ENCODE peak calls at places on chromosome 22, in seven cellular contexts. N, I, C, D, Z, K and M are unnamed samples. For H3K9me3, the result is how much of the 10 kb centered on the place peaks cover.

GRCh38 chr22:20099099-20099711 is 16.7 kb upstream of the RANBP1 start:
- DNase-seq in N (no peak), I (no peak), C (peak), D (no peak), Z (no peak), K (no peak), M (no peak)

GRCh38 chr22:44648821-44649566 is 53.0 kb upstream of the PRR5 start:
- DNase-seq in N (no peak), I (peak), C (peak), D (no peak), Z (no peak), K (no peak), M (no peak)

GRCh38 chr22:25564979-25565677 is 653 bp downstream of the GRK3 start:
- DNase-seq in N (peak), I (peak), C (peak), D (no peak), Z (no peak), K (peak), M (no peak)

GRCh38 chr22:45207981-45208664 is 32.6 kb downstream of the KIAA0930 start:
- DNase-seq in N (no peak), I (peak), C (no peak), D (no peak), Z (no peak), K (peak), M (no peak)

GRCh38 chr22:37333724-37334460 is 51.6 kb downstream of the CYTH4 start:
- DNase-seq in N (no peak), I (no peak), C (no peak), D (no peak), Z (no peak), K (no peak), M (no peak)

GRCh38 chr22:33986954-33987353 is 66.7 kb upstream of the LARGE1 start:
- DNase-seq in N (no peak), I (no peak), C (no peak), D (no peak), Z (no peak), K (no peak), M (no peak)

GRCh38 chr22:26476705-26477340 is 6.8 kb downstream of the HPS4 start:
- DNase-seq in N (no peak), I (no peak), C (no peak), D (no peak), Z (no peak), K (no peak), M (no peak)

GRCh38 chr22:32836286-32836859 is 34.9 kb downstream of the TIMP3 start:
- DNase-seq in N (no peak), I (no peak), C (no peak), D (no peak), Z (no peak), K (no peak), M (no peak)

GRCh38 chr22:35634981-35635540 is 13.2 kb upstream of the APOL6 start:
- DNase-seq in N (no peak), I (no peak), C (no peak), D (no peak), Z (no peak), K (no peak), M (no peak)

GRCh38 chr22:29782061-29782845 is 15.1 kb downstream of the UQCR10 start:
- DNase-seq in N (no peak), I (peak), C (peak), D (no peak), Z (no peak), K (peak), M (no peak)

GRCh38 chr22:33853200-33854097 is 66.8 kb downstream of the LARGE1 start:
- DNase-seq in N (no peak), I (no peak), C (peak), D (no peak), Z (peak), K (peak), M (no peak)

GRCh38 chr22:40446203-40446602 is 75.8 kb downstream of the SGSM3 start:
- DNase-seq in N (no peak), I (no peak), C (no peak), D (no peak), Z (no peak), K (no peak), M (no peak)

GRCh38 chr22:30202531-30203006 is 44.0 kb downstream of the LIF start:
- DNase-seq in N (no peak), I (no peak), C (peak), D (no peak), Z (no peak), K (peak), M (no peak)

GRCh38 chr22:18947905-18948304 is 11.8 kb upstream of the PRODH start:
- DNase-seq in N (no peak), I (no peak), C (peak), D (no peak), Z (peak), K (no peak), M (no peak)

GRCh38 chr22:36184433-36185035 is 17.1 kb downstream of the APOL4 start:
- DNase-seq in N (no peak), I (no peak), C (peak), D (no peak), Z (no peak), K (no peak), M (no peak)

GRCh38 chr22:46090051-46090591 is 60.2 kb upstream of the PPARA start:
- DNase-seq in N (no peak), I (peak), C (peak), D (no peak), Z (peak), K (peak), M (no peak)

GRCh38 chr22:20571531-20572007 is 64.2 kb downstream of the MED15 start:
- DNase-seq in N (peak), I (no peak), C (no peak), D (peak), Z (no peak), K (peak), M (peak)

GRCh38 chr22:42330953-42331525 is 60.6 kb upstream of the TCF20 start:
- DNase-seq in N (no peak), I (no peak), C (no peak), D (no peak), Z (no peak), K (peak), M (no peak)

GRCh38 chr22:21865041-21865440 is 2.4 kb downstream of the MAPK1 start:
- DNase-seq in N (no peak), I (no peak), C (peak), D (no peak), Z (no peak), K (peak), M (no peak)

GRCh38 chr22:38935023-38935422 is 22.4 kb upstream of the APOBEC3A start:
- DNase-seq in N (no peak), I (peak), C (peak), D (no peak), Z (no peak), K (peak), M (no peak)

GRCh38 chr22:44618400-44618799 is 83.6 kb upstream of the PRR5 start:
- DNase-seq in N (no peak), I (peak), C (no peak), D (no peak), Z (no peak), K (no peak), M (no peak)

GRCh38 chr22:29030016-29030617 is 31.5 kb downstream of the C22orf31 start:
- DNase-seq in N (no peak), I (no peak), C (no peak), D (peak), Z (no peak), K (peak), M (no peak)

GRCh38 chr22:39818050-39818449 is 75.5 kb downstream of the ENTHD1 start:
- DNase-seq in N (no peak), I (no peak), C (no peak), D (no peak), Z (no peak), K (no peak), M (no peak)

GRCh38 chr22:20432244-20432686 is 5.4 kb downstream of the SCARF2 start:
- DNase-seq in N (no peak), I (peak), C (no peak), D (no peak), Z (no peak), K (no peak), M (no peak)

GRCh38 chr22:19514831-19515565 is 9.2 kb downstream of the CLDN5 start:
- DNase-seq in N (no peak), I (no peak), C (no peak), D (no peak), Z (no peak), K (no peak), M (no peak)

GRCh38 chr22:41531736-41532477 is 12.4 kb downstream of the POLR3H start:
- DNase-seq in N (no peak), I (no peak), C (no peak), D (no peak), Z (no peak), K (no peak), M (no peak)

GRCh38 chr22:33030923-33031525 is 27.2 kb downstream of the SYN3 start:
- DNase-seq in N (no peak), I (no peak), C (no peak), D (no peak), Z (no peak), K (no peak), M (no peak)

GRCh38 chr22:21038405-21038804 is 6.0 kb upstream of the SLC7A4 start:
- DNase-seq in N (no peak), I (no peak), C (peak), D (no peak), Z (no peak), K (no peak), M (no peak)

GRCh38 chr22:39970742-39971141 is 10.5 kb downstream of the TMA7B start:
- DNase-seq in N (no peak), I (no peak), C (no peak), D (no peak), Z (no peak), K (no peak), M (no peak)

GRCh38 chr22:27372969-27373670 is 428.4 kb downstream of the MN1 start:
- DNase-seq in N (no peak), I (no peak), C (peak), D (peak), Z (no peak), K (peak), M (no peak)

GRCh38 chr22:21818487-21819182 is 48.8 kb downstream of the MAPK1 start:
- DNase-seq in N (no peak), I (no peak), C (no peak), D (no peak), Z (no peak), K (no peak), M (no peak)

GRCh38 chr22:25746012-25746373 is 4.0 kb downstream of the MYO18B start:
- DNase-seq in N (no peak), I (no peak), C (no peak), D (no peak), Z (no peak), K (no peak), M (no peak)

GRCh38 chr22:28497188-28497587 is 182.5 kb downstream of the TTC28 start:
- DNase-seq in N (no peak), I (no peak), C (no peak), D (no peak), Z (no peak), K (no peak), M (no peak)

GRCh38 chr22:30245985-30246901 is at the start of gene LIF:
- DNase-seq in N (peak), I (no peak), C (peak), D (no peak), Z (no peak), K (peak), M (peak)

GRCh38 chr22:42236848-42237247 is 33.6 kb downstream of the TCF20 start:
- DNase-seq in N (no peak), I (no peak), C (no peak), D (no peak), Z (no peak), K (no peak), M (no peak)

GRCh38 chr22:30582788-30583575 is 8.5 kb upstream of the GAL3ST1 start:
- DNase-seq in N (no peak), I (no peak), C (no peak), D (no peak), Z (no peak), K (no peak), M (no peak)

GRCh38 chr22:20071524-20071972 is 8.5 kb upstream of the DGCR8 start:
- DNase-seq in N (no peak), I (no peak), C (no peak), D (no peak), Z (no peak), K (no peak), M (no peak)

GRCh38 chr22:50576070-50576469 is 2.2 kb downstream of the CPT1B start:
- DNase-seq in N (no peak), I (no peak), C (no peak), D (no peak), Z (no peak), K (peak), M (no peak)

GRCh38 chr22:29842740-29843139 is 4.7 kb upstream of the ASCC2 start:
- DNase-seq in N (no peak), I (no peak), C (peak), D (no peak), Z (no peak), K (no peak), M (no peak)

GRCh38 chr22:47929646-47930185 is 1167.3 kb downstream of the TBC1D22A start:
- DNase-seq in N (no peak), I (no peak), C (no peak), D (no peak), Z (no peak), K (no peak), M (no peak)

GRCh38 chr22:47928626-47929025 is 1166.2 kb downstream of the TBC1D22A start:
- DNase-seq in N (no peak), I (no peak), C (no peak), D (no peak), Z (no peak), K (no peak), M (no peak)

GRCh38 chr22:47923011-47923427 is 1160.6 kb downstream of the TBC1D22A start:
- DNase-seq in N (no peak), I (no peak), C (no peak), D (no peak), Z (no peak), K (no peak), M (no peak)

GRCh38 chr22:47929073-47929472 is 1166.6 kb downstream of the TBC1D22A start:
- DNase-seq in N (no peak), I (no peak), C (no peak), D (no peak), Z (no peak), K (no peak), M (no peak)

GRCh38 chr22:47927811-47928210 is 1165.4 kb downstream of the TBC1D22A start:
- DNase-seq in N (no peak), I (no peak), C (no peak), D (no peak), Z (no peak), K (no peak), M (no peak)
- H3K9me3 ChIP-seq in N (under half), I (under half), C (under half), D (under half), Z (under half), K (under half), M (under half)

DNA sequence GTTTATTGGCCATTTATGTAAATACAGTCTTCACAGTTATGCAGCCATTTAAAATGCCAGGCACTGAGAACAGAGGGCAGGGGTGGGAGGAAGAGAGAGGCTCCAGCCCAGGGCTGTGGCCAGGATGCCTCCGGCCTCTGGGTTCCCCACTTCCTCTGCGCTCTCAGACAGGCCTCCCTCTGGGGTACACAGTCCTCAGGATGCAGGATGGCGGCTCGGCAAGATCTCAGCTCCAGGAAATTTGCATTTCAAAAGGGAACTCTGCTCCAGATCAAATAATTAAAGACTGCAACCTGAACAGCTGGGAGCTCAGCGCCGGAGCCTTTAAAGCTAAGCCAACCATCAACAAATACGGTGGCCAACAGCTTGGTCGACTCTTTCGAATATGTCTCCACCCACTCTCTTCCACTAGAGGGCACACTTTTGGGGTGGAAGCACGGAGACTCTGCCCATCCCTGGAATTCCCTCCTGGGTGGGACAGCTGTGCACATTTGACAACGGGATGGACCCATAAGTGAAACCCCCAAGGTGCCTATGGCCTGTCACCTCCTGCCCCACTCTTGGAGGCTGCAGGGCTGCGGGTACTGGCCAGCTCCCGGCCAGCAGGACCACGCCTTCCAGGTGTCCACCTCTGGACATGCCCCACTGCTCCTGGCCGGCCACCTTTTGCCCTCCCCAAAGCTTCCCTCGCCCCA is 1044.7 kb downstream of the BRD1 start:
- DNase-seq in N (no peak), I (no peak), C (no peak), D (peak), Z (peak), K (no peak), M (no peak)
- H3K9me3 ChIP-seq in N (under half), I (under half), C (under half), D (under half), Z (under half), K (under half), M (under half)

GRCh38 chr22:47355776-47356432 is 593.5 kb downstream of the TBC1D22A start:
- DNase-seq in N (no peak), I (no peak), C (no peak), D (no peak), Z (no peak), K (no peak), M (no peak)

GRCh38 chr22:47357086-47357485 is 594.6 kb downstream of the TBC1D22A start:
- DNase-seq in N (no peak), I (no peak), C (no peak), D (no peak), Z (no peak), K (no peak), M (no peak)

GRCh38 chr22:47357493-47357892 is 595.0 kb downstream of the TBC1D22A start:
- DNase-seq in N (no peak), I (no peak), C (no peak), D (no peak), Z (no peak), K (no peak), M (no peak)

GRCh38 chr22:47355388-47355725 is 592.9 kb downstream of the TBC1D22A start:
- DNase-seq in N (no peak), I (no peak), C (no peak), D (no peak), Z (no peak), K (no peak), M (no peak)

DNA sequence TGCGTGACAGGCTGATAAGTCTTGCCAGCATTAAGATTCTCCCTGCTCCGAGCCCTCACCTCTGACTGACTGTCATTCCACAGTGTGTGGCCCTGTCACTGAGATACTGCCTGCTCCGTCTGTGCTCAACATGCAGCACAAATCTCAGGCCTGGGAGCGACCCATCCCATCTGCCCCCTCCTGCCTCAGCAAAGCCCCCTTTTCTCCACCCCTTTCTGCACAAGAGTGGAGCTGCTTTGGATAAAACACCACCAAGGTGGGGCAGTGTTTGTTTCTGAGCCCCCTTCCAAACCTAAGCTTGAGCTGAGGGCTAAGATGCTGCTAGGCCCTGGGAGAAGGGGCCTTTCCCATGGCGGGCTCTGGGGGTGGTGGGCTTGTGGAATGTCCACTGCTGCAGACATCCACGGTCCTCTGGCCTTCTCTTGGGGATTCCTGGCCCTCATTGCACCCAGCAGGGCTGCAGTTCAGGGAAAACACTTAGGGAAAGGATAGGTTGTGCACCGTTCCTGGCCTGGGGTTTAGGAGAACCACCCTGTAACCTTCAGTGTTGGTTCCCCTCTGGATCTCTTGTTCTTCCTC is 594.1 kb downstream of the TBC1D22A start:
- DNase-seq in N (no peak), I (no peak), C (no peak), D (no peak), Z (no peak), K (no peak), M (no peak)
- H3K9me3 ChIP-seq in N (under half), I (under half), C (under half), D (under half), Z (under half), K (under half), M (under half)

GRCh38 chr22:49415219-49415951 is 412.3 kb downstream of the BRD1 start:
- DNase-seq in N (no peak), I (no peak), C (no peak), D (no peak), Z (no peak), K (no peak), M (no peak)

GRCh38 chr22:49417833-49418232 is 409.8 kb downstream of the BRD1 start:
- DNase-seq in N (no peak), I (no peak), C (no peak), D (no peak), Z (no peak), K (no peak), M (no peak)

GRCh38 chr22:49418943-49419342 is 408.7 kb downstream of the BRD1 start:
- DNase-seq in N (no peak), I (no peak), C (no peak), D (no peak), Z (no peak), K (no peak), M (no peak)

GRCh38 chr22:49418341-49418894 is 409.3 kb downstream of the BRD1 start:
- DNase-seq in N (no peak), I (no peak), C (no peak), D (no peak), Z (no peak), K (no peak), M (no peak)

DNA sequence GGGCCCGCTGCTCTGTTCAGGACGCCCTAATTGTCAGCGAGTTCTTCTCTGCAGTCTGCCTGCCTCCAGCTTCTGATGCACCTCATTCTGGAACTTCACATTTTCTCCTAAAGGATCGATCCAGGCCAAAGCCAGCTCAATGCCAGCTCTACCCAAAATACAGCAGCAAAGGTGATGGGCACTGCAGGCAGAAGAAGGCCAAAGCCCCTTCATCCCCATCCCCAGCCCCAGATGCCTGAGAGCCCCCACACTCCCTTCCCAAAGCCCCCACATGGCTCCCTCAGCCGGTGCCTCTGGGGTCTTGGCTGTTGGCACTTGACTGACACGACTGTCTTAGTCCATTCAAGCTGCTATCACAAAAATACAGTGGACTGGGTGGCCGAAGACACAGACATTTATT is 410.3 kb downstream of the BRD1 start:
- DNase-seq in N (no peak), I (no peak), C (no peak), D (no peak), Z (no peak), K (no peak), M (no peak)
- H3K9me3 ChIP-seq in N (under half), I (under half), C (under half), D (under half), Z (under half), K (under half), M (under half)

GRCh38 chr22:43393845-43394474 is 17.9 kb upstream of the MPPED1 start:
- DNase-seq in N (no peak), I (peak), C (no peak), D (no peak), Z (no peak), K (no peak), M (no peak)
- H3K9me3 ChIP-seq in N (under half), I (under half), C (under half), D (under half), Z (under half), K (under half), M (under half)